ENCODE peak calls at places on chromosomes 2 and 18, in four cellular contexts. Z is body of pancreas, M is heart left ventricle, O is IMR-90. G is an unnamed sample.

GRCh38 chr2:230600285-230600684 is 112.4 kb upstream of the CAB39 start:
- DNase-seq in M (no peak), O (no peak), Z (no peak), G (no peak)

GRCh38 chr2:100137877-100138570 is 4.4 kb downstream of the AFF3 start:
- DNase-seq in Z (no peak), M (no peak), O (no peak), G (no peak)

GRCh38 chr2:62672601-62673000 is 32.9 kb upstream of the EHBP1 start:
- DNase-seq in M (no peak), Z (no peak), O (peak; percentile 70), G (peak; percentile 45)

GRCh38 chr2:144325086-144325485 is 194.8 kb downstream of the ZEB2 start:
- DNase-seq in M (no peak), O (no peak), Z (no peak), G (no peak)

GRCh38 chr18:9209230-9209629 is 72.6 kb downstream of the ANKRD12 start:
- DNase-seq in O (peak; percentile 30), Z (no peak), M (no peak), G (no peak)

GRCh38 chr18:35174093-35174731 is 66.6 kb upstream of the ZNF397 start:
- DNase-seq in O (no peak), Z (no peak), M (peak; percentile 23), G (no peak)

GRCh38 chr18:79169958-79170555 is 100.9 kb downstream of the ATP9B start:
- DNase-seq in O (peak; percentile 35), M (no peak), Z (peak; percentile 11), G (no peak)

GRCh38 chr2:24623535-24623934 is 132.5 kb downstream of the NCOA1 start:
- DNase-seq in O (no peak), Z (no peak), M (no peak), G (no peak)

GRCh38 chr2:56770490-56770889 is 586.7 kb downstream of the CCDC85A start:
- DNase-seq in M (no peak), Z (no peak), O (peak; percentile 7), G (no peak)

GRCh38 chr2:180130403-180130802 is 123.3 kb upstream of the CWC22 start:
- DNase-seq in M (no peak), O (peak; percentile 65), Z (no peak), G (no peak)

GRCh38 chr2:8441986-8442385 is 239.9 kb upstream of the ID2 start:
- DNase-seq in O (no peak), M (no peak), Z (no peak), G (no peak)

GRCh38 chr18:32767400-32767799 is 5.4 kb downstream of the KLHL14 start:
- DNase-seq in M (no peak), Z (no peak), O (no peak), G (no peak)

GRCh38 chr2:80461505-80462197 is 157.1 kb upstream of the LRRTM1 start:
- DNase-seq in O (no peak), Z (no peak), M (no peak), G (no peak)

GRCh38 chr2:186950694-186951093 is 101.7 kb upstream of the ZSWIM2 start:
- DNase-seq in Z (no peak), O (peak; percentile 14), M (no peak), G (peak; percentile 19)

GRCh38 chr2:20539133-20539719 is 92.4 kb downstream of the RHOB start:
- DNase-seq in O (no peak), M (no peak), Z (no peak), G (no peak)

GRCh38 chr2:161139098-161139987 is 20.9 kb upstream of the TANK start:
- DNase-seq in M (no peak), O (peak; percentile 74), Z (no peak), G (no peak)

GRCh38 chr2:3489449-3490115 is 29.7 kb downstream of the ADI1 start:
- DNase-seq in M (no peak), O (no peak), Z (no peak), G (no peak)

GRCh38 chr18:36757081-36757480 is 71.7 kb downstream of the TPGS2 start:
- DNase-seq in M (no peak), Z (no peak), O (peak; percentile 80), G (peak; percentile 9)

GRCh38 chr18:22705328-22705727 is 227.8 kb upstream of the RBBP8 start:
- DNase-seq in O (peak; percentile 91), M (no peak), Z (no peak), G (peak; percentile 21)

GRCh38 chr18:12236141-12236540 is 18.0 kb upstream of the CIDEA start:
- DNase-seq in M (no peak), Z (no peak), O (no peak), G (no peak)

GRCh38 chr2:162559194-162559593 is 215.3 kb downstream of the GCA start:
- DNase-seq in Z (no peak), O (no peak), M (no peak), G (no peak)
- TF ChIP-seq POLR2A in Z (no peak), O (no peak), M (no peak), G (no peak)

GRCh38 chr2:219118504-219118903 is 42.1 kb downstream of the NHEJ1 start:
- DNase-seq in Z (no peak), O (no peak), M (peak; percentile 35), G (no peak)

GRCh38 chr2:219112651-219113338 is 47.8 kb downstream of the NHEJ1 start:
- DNase-seq in O (no peak), M (no peak), Z (no peak), G (no peak)

GRCh38 chr2:219119422-219120043 is 41.1 kb downstream of the NHEJ1 start:
- DNase-seq in M (peak; percentile 57), Z (peak; percentile 81), O (peak; percentile 53), G (peak; percentile 32)

GRCh38 chr2:219120082-219120481 is 40.5 kb downstream of the NHEJ1 start:
- DNase-seq in Z (no peak), M (no peak), O (no peak), G (no peak)

DNA sequence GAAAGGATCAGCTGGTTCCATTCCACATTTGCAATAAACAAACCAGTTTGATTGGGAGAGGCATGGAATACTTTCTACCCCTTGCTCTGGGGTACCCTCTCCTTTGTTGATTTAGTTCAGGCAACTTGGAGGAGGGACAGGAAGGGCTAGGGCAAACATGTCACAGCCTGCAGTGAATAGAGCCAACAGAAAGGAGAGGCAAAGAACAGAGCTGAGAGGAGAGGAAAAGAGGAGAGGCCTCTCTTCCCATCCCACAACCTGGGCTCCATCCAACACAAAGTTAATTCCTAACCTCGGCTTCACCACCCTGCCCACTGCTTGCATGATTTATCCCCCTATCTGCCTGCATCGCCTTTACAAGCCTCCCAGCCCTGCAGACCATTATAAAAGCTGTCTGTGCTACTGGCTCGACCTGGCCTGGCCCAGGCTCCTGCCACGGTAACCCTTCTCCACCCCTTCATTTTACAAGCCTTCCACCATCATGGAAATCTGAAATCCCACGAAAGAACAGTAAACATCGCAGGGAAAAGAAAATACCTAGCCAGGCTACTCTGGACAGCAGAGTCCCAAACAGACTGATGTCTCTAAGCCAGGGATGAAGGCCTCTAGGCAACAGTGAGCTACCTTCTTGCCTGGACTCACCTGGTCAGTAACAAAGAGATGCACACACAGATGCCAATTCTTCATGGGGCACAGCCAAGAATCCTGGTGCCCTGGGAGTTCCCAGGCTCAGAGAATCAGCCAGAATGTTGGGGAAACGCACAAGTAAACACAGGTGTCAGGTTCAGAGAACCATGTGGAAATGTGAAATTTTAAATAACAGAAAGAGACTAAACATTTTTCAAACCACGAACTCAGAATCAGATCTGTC is 43.6 kb downstream of the NHEJ1 start:
- DNase-seq in M (no peak), O (no peak), Z (no peak), G (no peak)
- TF ChIP-seq POLR2A in M (no peak), O (no peak), Z (no peak), G (no peak)

GRCh38 chr2:208358758-208359631 is 47.6 kb upstream of the PTH2R start:
- DNase-seq in M (no peak), O (no peak), Z (no peak), G (no peak)
- TF ChIP-seq POLR2A in M (no peak), O (no peak), Z (peak; percentile 26), G (no peak)

DNA sequence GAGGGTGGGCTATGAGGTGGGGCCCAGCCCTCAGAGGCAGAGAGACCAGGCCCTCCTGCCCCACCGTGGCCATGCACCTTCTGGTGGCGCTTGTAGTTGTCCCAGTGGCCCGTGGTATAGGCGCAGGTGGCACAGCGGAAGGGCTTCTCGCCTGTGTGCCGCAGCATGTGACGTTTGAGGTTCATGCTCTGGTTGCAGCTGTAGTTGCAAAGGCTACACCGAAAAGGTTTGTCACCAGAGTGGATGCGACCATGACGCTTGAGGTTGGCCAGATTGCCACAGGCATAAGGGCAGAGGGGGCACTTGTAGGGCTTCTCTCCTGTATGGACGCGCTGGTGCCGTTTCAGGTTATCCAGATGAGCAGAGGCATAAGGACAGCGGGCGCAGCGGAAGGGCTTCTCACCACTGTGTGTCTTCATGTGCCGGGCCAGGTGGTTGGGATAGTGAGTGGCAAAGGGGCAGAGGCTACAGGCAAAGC is 2.9 kb downstream of the ZNF513 start:
- DNase-seq in M (peak; percentile 16), Z (no peak), O (no peak), G (no peak)
- TF ChIP-seq POLR2A in M (no peak), Z (no peak), O (no peak), G (no peak)

GRCh38 chr18:77423468-77423867 is 173.8 kb downstream of the GALR1 start:
- DNase-seq in M (no peak), Z (no peak), O (no peak), G (no peak)
- TF ChIP-seq POLR2A in M (no peak), Z (no peak), O (no peak), G (no peak)

GRCh38 chr18:31657823-31658669 is 26.3 kb downstream of the B4GALT6 start:
- DNase-seq in O (no peak), M (no peak), Z (no peak), G (no peak)
- TF ChIP-seq POLR2A in O (no peak), M (no peak), Z (no peak), G (no peak)

GRCh38 chr2:216770050-216770449 is 74.7 kb upstream of the IGFBP5 start:
- DNase-seq in M (no peak), O (no peak), Z (no peak), G (no peak)

GRCh38 chr2:216765810-216766259 is 70.5 kb upstream of the IGFBP5 start:
- DNase-seq in M (peak; percentile 72), O (no peak), Z (no peak), G (no peak)

GRCh38 chr2:216774180-216774579 is 78.8 kb upstream of the IGFBP5 start:
- DNase-seq in M (no peak), Z (no peak), O (no peak), G (no peak)

GRCh38 chr2:216773072-216773471 is 77.7 kb upstream of the IGFBP5 start:
- DNase-seq in M (peak; percentile 81), Z (peak; percentile 35), O (no peak), G (no peak)

GRCh38 chr2:216768908-216769401 is 73.6 kb upstream of the IGFBP5 start:
- DNase-seq in Z (no peak), O (no peak), M (no peak), G (no peak)
- TF ChIP-seq POLR2A in Z (no peak), O (no peak), M (no peak), G (no peak)

G was measured in H54.